ENCODE peak calls at places on chromosome 4, in six cellular contexts. One of them, this sample, is unnamed. For H3K9me3, the result is how much of the 10 kb centered on the place peaks cover.

GRCh38 chr4:148092316-148093014 is 349.7 kb downstream of the NR3C2 start:
- DNase-seq in neural progenitor cell: no peak
- DNase-seq in GM23248: no peak
- DNase-seq in MM.1S: no peak
- DNase-seq in OCI-LY7: no peak
- DNase-seq in HCT116: no peak
- DNase-seq in this sample: no peak

GRCh38 chr4:161990721-161991120 is 173.1 kb downstream of the FSTL5 start:
- DNase-seq in neural progenitor cell: no peak
- DNase-seq in GM23248: no peak
- DNase-seq in MM.1S: no peak
- DNase-seq in OCI-LY7: no peak
- DNase-seq in HCT116: no peak
- DNase-seq in this sample: no peak

GRCh38 chr4:1793496-1793840 is 375 bp downstream of the FGFR3 start:
- DNase-seq in neural progenitor cell: peak
- DNase-seq in GM23248: peak
- DNase-seq in MM.1S: peak
- DNase-seq in OCI-LY7: no peak
- DNase-seq in HCT116: no peak
- DNase-seq in this sample: peak

GRCh38 chr4:14809203-14809602 is 193.1 kb upstream of the CPEB2 start:
- DNase-seq in neural progenitor cell: no peak
- DNase-seq in GM23248: no peak
- DNase-seq in MM.1S: no peak
- DNase-seq in OCI-LY7: no peak
- DNase-seq in HCT116: no peak
- DNase-seq in this sample: no peak

GRCh38 chr4:120520761-120521160 is 401.8 kb downstream of the PRDM5 start:
- DNase-seq in neural progenitor cell: no peak
- DNase-seq in GM23248: no peak
- DNase-seq in MM.1S: no peak
- DNase-seq in OCI-LY7: no peak
- DNase-seq in HCT116: no peak
- DNase-seq in this sample: no peak

GRCh38 chr4:1207157-1207470 is 34.7 kb upstream of the SPON2 start:
- DNase-seq in neural progenitor cell: no peak
- DNase-seq in GM23248: no peak
- DNase-seq in MM.1S: no peak
- DNase-seq in OCI-LY7: no peak
- DNase-seq in HCT116: no peak
- DNase-seq in this sample: no peak

GRCh38 chr4:88033309-88033708 is 25.9 kb downstream of the PKD2 start:
- DNase-seq in neural progenitor cell: peak
- DNase-seq in GM23248: peak
- DNase-seq in MM.1S: peak
- DNase-seq in OCI-LY7: peak
- DNase-seq in HCT116: peak
- DNase-seq in this sample: peak

GRCh38 chr4:7635971-7636508 is 201.3 kb upstream of the PSAPL1 start:
- DNase-seq in neural progenitor cell: no peak
- DNase-seq in GM23248: no peak
- DNase-seq in MM.1S: no peak
- DNase-seq in OCI-LY7: no peak
- DNase-seq in HCT116: no peak
- DNase-seq in this sample: no peak

GRCh38 chr4:7262134-7262533 is 69.8 kb downstream of the SORCS2 start:
- DNase-seq in neural progenitor cell: no peak
- DNase-seq in GM23248: no peak
- DNase-seq in MM.1S: no peak
- DNase-seq in OCI-LY7: no peak
- DNase-seq in HCT116: no peak
- DNase-seq in this sample: no peak

GRCh38 chr4:138897818-138898226 is 117.8 kb upstream of the NOCT start:
- DNase-seq in neural progenitor cell: no peak
- DNase-seq in GM23248: peak
- DNase-seq in MM.1S: peak
- DNase-seq in OCI-LY7: no peak
- DNase-seq in HCT116: no peak
- DNase-seq in this sample: peak

GRCh38 chr4:140450352-140450751 is 22.9 kb upstream of the CLGN start:
- DNase-seq in neural progenitor cell: no peak
- DNase-seq in GM23248: no peak
- DNase-seq in MM.1S: no peak
- DNase-seq in OCI-LY7: no peak
- DNase-seq in HCT116: no peak
- DNase-seq in this sample: no peak

GRCh38 chr4:88659061-88659889 is 38.4 kb downstream of the NAP1L5 start:
- DNase-seq in neural progenitor cell: peak
- DNase-seq in GM23248: peak
- DNase-seq in MM.1S: peak
- DNase-seq in OCI-LY7: peak
- DNase-seq in HCT116: peak
- DNase-seq in this sample: peak

GRCh38 chr4:113435893-113436292 is 325.6 kb downstream of the CAMK2D start:
- DNase-seq in neural progenitor cell: no peak
- DNase-seq in GM23248: peak
- DNase-seq in MM.1S: no peak
- DNase-seq in OCI-LY7: no peak
- DNase-seq in HCT116: peak
- DNase-seq in this sample: peak

GRCh38 chr4:14368391-14368790 is 633.9 kb upstream of the CPEB2 start:
- DNase-seq in neural progenitor cell: no peak
- DNase-seq in GM23248: no peak
- DNase-seq in MM.1S: no peak
- DNase-seq in OCI-LY7: no peak
- DNase-seq in HCT116: no peak
- DNase-seq in this sample: no peak

GRCh38 chr4:42608551-42608950 is 48.4 kb downstream of the ATP8A1 start:
- DNase-seq in neural progenitor cell: no peak
- DNase-seq in GM23248: no peak
- DNase-seq in MM.1S: no peak
- DNase-seq in OCI-LY7: no peak
- DNase-seq in HCT116: no peak
- DNase-seq in this sample: peak

GRCh38 chr4:108172231-108172779 is 3.6 kb upstream of the LEF1 start:
- DNase-seq in neural progenitor cell: peak
- DNase-seq in GM23248: peak
- DNase-seq in MM.1S: peak
- DNase-seq in OCI-LY7: peak
- DNase-seq in HCT116: no peak
- DNase-seq in this sample: no peak

GRCh38 chr4:159390648-159391047 is 287.8 kb downstream of the RAPGEF2 start:
- DNase-seq in neural progenitor cell: no peak
- DNase-seq in GM23248: peak
- DNase-seq in MM.1S: no peak
- DNase-seq in OCI-LY7: no peak
- DNase-seq in HCT116: peak
- DNase-seq in this sample: peak

GRCh38 chr4:140935259-140935658 is 179.1 kb upstream of the TBC1D9 start:
- DNase-seq in neural progenitor cell: no peak
- DNase-seq in GM23248: peak
- DNase-seq in MM.1S: no peak
- DNase-seq in OCI-LY7: no peak
- DNase-seq in HCT116: no peak
- DNase-seq in this sample: no peak

GRCh38 chr4:128284317-128284716 is 3.3 kb downstream of the PGRMC2 start:
- DNase-seq in neural progenitor cell: no peak
- DNase-seq in GM23248: no peak
- DNase-seq in MM.1S: no peak
- DNase-seq in OCI-LY7: no peak
- DNase-seq in HCT116: no peak
- DNase-seq in this sample: peak

GRCh38 chr4:150063128-150063527 is 15.1 kb upstream of the DCLK2 start:
- DNase-seq in neural progenitor cell: no peak
- DNase-seq in GM23248: no peak
- DNase-seq in MM.1S: no peak
- DNase-seq in OCI-LY7: no peak
- DNase-seq in HCT116: no peak
- DNase-seq in this sample: no peak

GRCh38 chr4:179678093-179678804 is 2236.0 kb upstream of the AGA start:
- DNase-seq in neural progenitor cell: no peak
- DNase-seq in GM23248: no peak
- DNase-seq in MM.1S: no peak
- DNase-seq in OCI-LY7: no peak
- DNase-seq in HCT116: no peak
- DNase-seq in this sample: no peak

GRCh38 chr4:81040175-81040659 is 9.7 kb downstream of the BMP3 start:
- DNase-seq in neural progenitor cell: peak
- DNase-seq in GM23248: peak
- DNase-seq in MM.1S: peak
- DNase-seq in OCI-LY7: peak
- DNase-seq in HCT116: no peak
- DNase-seq in this sample: peak

GRCh38 chr4:173246719-173247118 is 78.1 kb downstream of the GALNT7 start:
- DNase-seq in neural progenitor cell: no peak
- DNase-seq in GM23248: no peak
- DNase-seq in MM.1S: no peak
- DNase-seq in OCI-LY7: peak
- DNase-seq in HCT116: no peak
- DNase-seq in this sample: no peak

GRCh38 chr4:54027311-54027710 is 37.1 kb downstream of the CHIC2 start:
- DNase-seq in neural progenitor cell: no peak
- DNase-seq in GM23248: no peak
- DNase-seq in MM.1S: no peak
- DNase-seq in OCI-LY7: no peak
- DNase-seq in HCT116: no peak
- DNase-seq in this sample: no peak

GRCh38 chr4:8419222-8420041 is 21.1 kb downstream of the ACOX3 start:
- DNase-seq in neural progenitor cell: no peak
- DNase-seq in GM23248: peak
- DNase-seq in MM.1S: no peak
- DNase-seq in OCI-LY7: no peak
- DNase-seq in HCT116: no peak
- DNase-seq in this sample: no peak

GRCh38 chr4:14222630-14223029 is 595.1 kb upstream of the BOD1L1 start:
- DNase-seq in neural progenitor cell: no peak
- DNase-seq in GM23248: no peak
- DNase-seq in MM.1S: no peak
- DNase-seq in OCI-LY7: no peak
- DNase-seq in HCT116: no peak
- DNase-seq in this sample: no peak

GRCh38 chr4:112374850-112375249 is 77.7 kb downstream of the ALPK1 start:
- DNase-seq in neural progenitor cell: no peak
- DNase-seq in GM23248: no peak
- DNase-seq in MM.1S: peak
- DNase-seq in OCI-LY7: no peak
- DNase-seq in HCT116: no peak
- DNase-seq in this sample: no peak

GRCh38 chr4:7816771-7817170 is 122.9 kb downstream of the AFAP1 start:
- DNase-seq in neural progenitor cell: no peak
- DNase-seq in GM23248: no peak
- DNase-seq in MM.1S: no peak
- DNase-seq in OCI-LY7: no peak
- DNase-seq in HCT116: no peak
- DNase-seq in this sample: peak

GRCh38 chr4:47390438-47391125 is 72.9 kb downstream of the COMMD8 start:
- DNase-seq in neural progenitor cell: no peak
- DNase-seq in GM23248: no peak
- DNase-seq in MM.1S: no peak
- DNase-seq in OCI-LY7: no peak
- DNase-seq in HCT116: no peak
- DNase-seq in this sample: no peak

GRCh38 chr4:6773106-6773505 is 9.4 kb upstream of the KIAA0232 start:
- DNase-seq in neural progenitor cell: no peak
- DNase-seq in GM23248: peak
- DNase-seq in MM.1S: no peak
- DNase-seq in OCI-LY7: no peak
- DNase-seq in HCT116: no peak
- DNase-seq in this sample: peak

GRCh38 chr4:78168029-78168428 is 110.9 kb downstream of the FRAS1 start:
- DNase-seq in neural progenitor cell: peak
- DNase-seq in GM23248: no peak
- DNase-seq in MM.1S: no peak
- DNase-seq in OCI-LY7: no peak
- DNase-seq in HCT116: no peak
- DNase-seq in this sample: no peak

GRCh38 chr4:76024007-76024406 is 710 bp upstream of the CXCL10 start:
- DNase-seq in neural progenitor cell: no peak
- DNase-seq in GM23248: no peak
- DNase-seq in MM.1S: no peak
- DNase-seq in OCI-LY7: no peak
- DNase-seq in HCT116: no peak
- DNase-seq in this sample: no peak

GRCh38 chr4:40547446-40548132 is 82.1 kb downstream of the RBM47 start:
- DNase-seq in neural progenitor cell: no peak
- DNase-seq in GM23248: no peak
- DNase-seq in MM.1S: no peak
- DNase-seq in OCI-LY7: no peak
- DNase-seq in HCT116: no peak
- DNase-seq in this sample: peak
- H3K27ac ChIP-seq in neural progenitor cell: no peak
- H3K27ac ChIP-seq in GM23248: no peak
- H3K27ac ChIP-seq in MM.1S: no peak
- H3K27ac ChIP-seq in OCI-LY7: no peak
- H3K27ac ChIP-seq in HCT116: no peak
- H3K27ac ChIP-seq in this sample: no peak

GRCh38 chr4:181756451-181756850 is 486.8 kb upstream of the TENM3 start:
- DNase-seq in neural progenitor cell: no peak
- DNase-seq in GM23248: no peak
- DNase-seq in MM.1S: no peak
- DNase-seq in OCI-LY7: no peak
- DNase-seq in HCT116: no peak
- DNase-seq in this sample: no peak
- H3K9me3 ChIP-seq in neural progenitor cell: under half
- H3K9me3 ChIP-seq in GM23248: under half
- H3K9me3 ChIP-seq in MM.1S: under half
- H3K9me3 ChIP-seq in OCI-LY7: under half
- H3K9me3 ChIP-seq in HCT116: under half
- H3K9me3 ChIP-seq in this sample: under half

GRCh38 chr4:98801259-98801725 is 127.6 kb downstream of the EIF4E start:
- DNase-seq in neural progenitor cell: peak
- DNase-seq in GM23248: no peak
- DNase-seq in MM.1S: no peak
- DNase-seq in OCI-LY7: no peak
- DNase-seq in HCT116: no peak
- DNase-seq in this sample: no peak
- TF ChIP-seq EZH2phosphoT487 in neural progenitor cell: peak
- TF ChIP-seq EZH2phosphoT487 in GM23248: no peak
- TF ChIP-seq EZH2phosphoT487 in MM.1S: no peak
- TF ChIP-seq EZH2phosphoT487 in OCI-LY7: no peak
- TF ChIP-seq EZH2phosphoT487 in HCT116: no peak
- TF ChIP-seq EZH2phosphoT487 in this sample: no peak

GRCh38 chr4:74755486-74755885 is 38.8 kb downstream of the BTC start:
- DNase-seq in neural progenitor cell: no peak
- DNase-seq in GM23248: peak
- DNase-seq in MM.1S: no peak
- DNase-seq in OCI-LY7: no peak
- DNase-seq in HCT116: no peak
- DNase-seq in this sample: no peak
- H3K27ac ChIP-seq in neural progenitor cell: no peak
- H3K27ac ChIP-seq in GM23248: no peak
- H3K27ac ChIP-seq in MM.1S: no peak
- H3K27ac ChIP-seq in OCI-LY7: no peak
- H3K27ac ChIP-seq in HCT116: no peak
- H3K27ac ChIP-seq in this sample: no peak

This sample was measured in PC-3.